ENCODE peak calls at places on chromosome 11, in nine cellular contexts. One of them, this sample, is unnamed.

GRCh38 chr11:71474771-71475483 is 21.9 kb downstream of the NADSYN1 start:
- DNase-seq in nephron progenitor cell: no peak
- DNase-seq in NCI-H1105 treated with DMSO at 0.1 percent for 48 hours: no peak
- DNase-seq in RPMI7951: no peak
- DNase-seq in T-helper 9 cell: no peak
- DNase-seq in CD8-positive, alpha-beta memory T cell: no peak
- DNase-seq in stromal cell of bone marrow: no peak
- DNase-seq in stimulated activated CD4-positive, alpha-beta T cell treated with anti-CD3 and anti-CD28 coated beads, Interleukin-15, amount 100 ng/mL, for 24 hours: no peak
- DNase-seq in T-cell: no peak
- DNase-seq in this sample: no peak

GRCh38 chr11:14413307-14414072 is 54.5 kb upstream of the RRAS2 start:
- DNase-seq in T-cell: no peak
- DNase-seq in stimulated activated CD4-positive, alpha-beta T cell treated with anti-CD3 and anti-CD28 coated beads, Interleukin-15, amount 100 ng/mL, for 24 hours: peak; percentile 26
- DNase-seq in nephron progenitor cell: no peak
- DNase-seq in CD8-positive, alpha-beta memory T cell: no peak
- DNase-seq in stromal cell of bone marrow: peak; percentile 59
- DNase-seq in NCI-H1105 treated with DMSO at 0.1 percent for 48 hours: no peak
- DNase-seq in T-helper 9 cell: no peak
- DNase-seq in RPMI7951: peak; percentile 84
- DNase-seq in this sample: no peak

GRCh38 chr11:12529041-12529440 is 145.2 kb upstream of the TEAD1 start:
- DNase-seq in NCI-H1105 treated with DMSO at 0.1 percent for 48 hours: no peak
- DNase-seq in stromal cell of bone marrow: no peak
- DNase-seq in T-cell: no peak
- DNase-seq in RPMI7951: no peak
- DNase-seq in nephron progenitor cell: no peak
- DNase-seq in CD8-positive, alpha-beta memory T cell: no peak
- DNase-seq in stimulated activated CD4-positive, alpha-beta T cell treated with anti-CD3 and anti-CD28 coated beads, Interleukin-15, amount 100 ng/mL, for 24 hours: no peak
- DNase-seq in T-helper 9 cell: no peak
- DNase-seq in this sample: no peak

GRCh38 chr11:57896641-57897145 is 127.0 kb upstream of the OR9Q1 start:
- DNase-seq in T-cell: no peak
- DNase-seq in stromal cell of bone marrow: no peak
- DNase-seq in stimulated activated CD4-positive, alpha-beta T cell treated with anti-CD3 and anti-CD28 coated beads, Interleukin-15, amount 100 ng/mL, for 24 hours: no peak
- DNase-seq in NCI-H1105 treated with DMSO at 0.1 percent for 48 hours: no peak
- DNase-seq in RPMI7951: no peak
- DNase-seq in T-helper 9 cell: no peak
- DNase-seq in nephron progenitor cell: no peak
- DNase-seq in CD8-positive, alpha-beta memory T cell: no peak
- DNase-seq in this sample: no peak

GRCh38 chr11:111688028-111688427 is 78.2 kb downstream of the PPP2R1B start:
- DNase-seq in NCI-H1105 treated with DMSO at 0.1 percent for 48 hours: no peak
- DNase-seq in CD8-positive, alpha-beta memory T cell: no peak
- DNase-seq in stromal cell of bone marrow: no peak
- DNase-seq in RPMI7951: no peak
- DNase-seq in nephron progenitor cell: no peak
- DNase-seq in T-cell: no peak
- DNase-seq in stimulated activated CD4-positive, alpha-beta T cell treated with anti-CD3 and anti-CD28 coated beads, Interleukin-15, amount 100 ng/mL, for 24 hours: no peak
- DNase-seq in T-helper 9 cell: no peak
- DNase-seq in this sample: no peak

GRCh38 chr11:81963018-81963417 is 770.6 kb downstream of the FAM181B start:
- DNase-seq in RPMI7951: no peak
- DNase-seq in T-helper 9 cell: no peak
- DNase-seq in nephron progenitor cell: no peak
- DNase-seq in T-cell: no peak
- DNase-seq in stromal cell of bone marrow: no peak
- DNase-seq in stimulated activated CD4-positive, alpha-beta T cell treated with anti-CD3 and anti-CD28 coated beads, Interleukin-15, amount 100 ng/mL, for 24 hours: no peak
- DNase-seq in NCI-H1105 treated with DMSO at 0.1 percent for 48 hours: peak; percentile 96
- DNase-seq in CD8-positive, alpha-beta memory T cell: no peak
- DNase-seq in this sample: no peak

GRCh38 chr11:84091212-84091986 is 805.2 kb upstream of the CCDC90B start:
- DNase-seq in T-helper 9 cell: no peak
- DNase-seq in NCI-H1105 treated with DMSO at 0.1 percent for 48 hours: no peak
- DNase-seq in nephron progenitor cell: no peak
- DNase-seq in stimulated activated CD4-positive, alpha-beta T cell treated with anti-CD3 and anti-CD28 coated beads, Interleukin-15, amount 100 ng/mL, for 24 hours: no peak
- DNase-seq in RPMI7951: no peak
- DNase-seq in stromal cell of bone marrow: no peak
- DNase-seq in T-cell: no peak
- DNase-seq in CD8-positive, alpha-beta memory T cell: no peak
- DNase-seq in this sample: no peak

GRCh38 chr11:75797796-75798195 is 17.2 kb upstream of the UVRAG start:
- DNase-seq in T-helper 9 cell: no peak
- DNase-seq in stimulated activated CD4-positive, alpha-beta T cell treated with anti-CD3 and anti-CD28 coated beads, Interleukin-15, amount 100 ng/mL, for 24 hours: no peak
- DNase-seq in T-cell: no peak
- DNase-seq in RPMI7951: peak; percentile 46
- DNase-seq in stromal cell of bone marrow: no peak
- DNase-seq in CD8-positive, alpha-beta memory T cell: no peak
- DNase-seq in NCI-H1105 treated with DMSO at 0.1 percent for 48 hours: no peak
- DNase-seq in nephron progenitor cell: no peak
- DNase-seq in this sample: no peak

GRCh38 chr11:11816511-11817319 is 25.1 kb upstream of the USP47 start:
- DNase-seq in T-helper 9 cell: no peak
- DNase-seq in CD8-positive, alpha-beta memory T cell: no peak
- DNase-seq in RPMI7951: no peak
- DNase-seq in nephron progenitor cell: no peak
- DNase-seq in stromal cell of bone marrow: peak; percentile 39
- DNase-seq in stimulated activated CD4-positive, alpha-beta T cell treated with anti-CD3 and anti-CD28 coated beads, Interleukin-15, amount 100 ng/mL, for 24 hours: no peak
- DNase-seq in T-cell: no peak
- DNase-seq in NCI-H1105 treated with DMSO at 0.1 percent for 48 hours: no peak
- DNase-seq in this sample: no peak

GRCh38 chr11:57763568-57763967 is 2.0 kb downstream of the CTNND1 start:
- DNase-seq in RPMI7951: peak; percentile 54
- DNase-seq in CD8-positive, alpha-beta memory T cell: no peak
- DNase-seq in stromal cell of bone marrow: no peak
- DNase-seq in nephron progenitor cell: no peak
- DNase-seq in stimulated activated CD4-positive, alpha-beta T cell treated with anti-CD3 and anti-CD28 coated beads, Interleukin-15, amount 100 ng/mL, for 24 hours: no peak
- DNase-seq in NCI-H1105 treated with DMSO at 0.1 percent for 48 hours: peak; percentile 26
- DNase-seq in T-cell: no peak
- DNase-seq in T-helper 9 cell: no peak
- DNase-seq in this sample: no peak

GRCh38 chr11:64372802-64373597 is 14.0 kb downstream of the RPS6KA4 start:
- DNase-seq in CD8-positive, alpha-beta memory T cell: no peak
- DNase-seq in NCI-H1105 treated with DMSO at 0.1 percent for 48 hours: peak; percentile 99
- DNase-seq in stimulated activated CD4-positive, alpha-beta T cell treated with anti-CD3 and anti-CD28 coated beads, Interleukin-15, amount 100 ng/mL, for 24 hours: no peak
- DNase-seq in stromal cell of bone marrow: no peak
- DNase-seq in T-cell: no peak
- DNase-seq in RPMI7951: peak; percentile 99
- DNase-seq in nephron progenitor cell: no peak
- DNase-seq in T-helper 9 cell: no peak
- DNase-seq in this sample: peak; percentile 25

GRCh38 chr11:5626191-5626590 is 1.4 kb downstream of the TRIM34 start:
- DNase-seq in CD8-positive, alpha-beta memory T cell: no peak
- DNase-seq in NCI-H1105 treated with DMSO at 0.1 percent for 48 hours: no peak
- DNase-seq in stimulated activated CD4-positive, alpha-beta T cell treated with anti-CD3 and anti-CD28 coated beads, Interleukin-15, amount 100 ng/mL, for 24 hours: no peak
- DNase-seq in stromal cell of bone marrow: no peak
- DNase-seq in T-cell: no peak
- DNase-seq in nephron progenitor cell: no peak
- DNase-seq in T-helper 9 cell: no peak
- DNase-seq in RPMI7951: no peak
- DNase-seq in this sample: no peak

GRCh38 chr11:6628526-6628925 is 9.3 kb upstream of the TPP1 start:
- DNase-seq in stimulated activated CD4-positive, alpha-beta T cell treated with anti-CD3 and anti-CD28 coated beads, Interleukin-15, amount 100 ng/mL, for 24 hours: no peak
- DNase-seq in T-helper 9 cell: no peak
- DNase-seq in T-cell: no peak
- DNase-seq in nephron progenitor cell: no peak
- DNase-seq in stromal cell of bone marrow: no peak
- DNase-seq in RPMI7951: no peak
- DNase-seq in NCI-H1105 treated with DMSO at 0.1 percent for 48 hours: no peak
- DNase-seq in CD8-positive, alpha-beta memory T cell: no peak
- DNase-seq in this sample: no peak

GRCh38 chr11:109970516-109971183 is 122.5 kb upstream of the ZC3H12C start:
- DNase-seq in T-helper 9 cell: no peak
- DNase-seq in RPMI7951: no peak
- DNase-seq in T-cell: no peak
- DNase-seq in nephron progenitor cell: no peak
- DNase-seq in CD8-positive, alpha-beta memory T cell: no peak
- DNase-seq in NCI-H1105 treated with DMSO at 0.1 percent for 48 hours: no peak
- DNase-seq in stimulated activated CD4-positive, alpha-beta T cell treated with anti-CD3 and anti-CD28 coated beads, Interleukin-15, amount 100 ng/mL, for 24 hours: no peak
- DNase-seq in stromal cell of bone marrow: no peak
- DNase-seq in this sample: no peak

GRCh38 chr11:73147771-73148681 is 5.9 kb upstream of the FCHSD2 start:
- DNase-seq in RPMI7951: peak; percentile 25
- DNase-seq in nephron progenitor cell: no peak
- DNase-seq in stromal cell of bone marrow: no peak
- DNase-seq in NCI-H1105 treated with DMSO at 0.1 percent for 48 hours: no peak
- DNase-seq in stimulated activated CD4-positive, alpha-beta T cell treated with anti-CD3 and anti-CD28 coated beads, Interleukin-15, amount 100 ng/mL, for 24 hours: no peak
- DNase-seq in T-helper 9 cell: no peak
- DNase-seq in CD8-positive, alpha-beta memory T cell: no peak
- DNase-seq in T-cell: no peak
- DNase-seq in this sample: no peak

GRCh38 chr11:1157645-1158591 is at the start of gene MUC5AC:
- DNase-seq in T-cell: no peak
- DNase-seq in T-helper 9 cell: no peak
- DNase-seq in stimulated activated CD4-positive, alpha-beta T cell treated with anti-CD3 and anti-CD28 coated beads, Interleukin-15, amount 100 ng/mL, for 24 hours: no peak
- DNase-seq in RPMI7951: no peak
- DNase-seq in nephron progenitor cell: no peak
- DNase-seq in CD8-positive, alpha-beta memory T cell: no peak
- DNase-seq in stromal cell of bone marrow: no peak
- DNase-seq in NCI-H1105 treated with DMSO at 0.1 percent for 48 hours: no peak
- DNase-seq in this sample: no peak

This sample was measured in Panc1.